ENCODE peak calls at places on chromosomes 6 and 20, in seven cellular contexts. U is AG09319, L is hepatocyte, O is lower lobe of right lung, N is pancreas, M is neural crest cell, T is cardiac muscle cell. F is an unnamed sample.

GRCh38 chr20:58344741-58345140 is 35.2 kb downstream of the RAB22A start:
- DNase-seq in U (no peak), L (no peak), O (no peak), N (no peak), M (no peak), T (peak), F (no peak)

GRCh38 chr20:14790771-14791517 is 453.5 kb upstream of the FLRT3 start:
- DNase-seq in U (no peak), L (no peak), O (no peak), N (no peak), M (no peak), T (no peak), F (no peak)

GRCh38 chr6:165656581-165657324 is 6.3 kb downstream of the PDE10A start:
- DNase-seq in U (no peak), L (no peak), O (no peak), N (no peak), M (no peak), T (no peak), F (no peak)

GRCh38 chr20:10329387-10330005 is 104.5 kb downstream of the MKKS start:
- DNase-seq in U (no peak), L (no peak), O (no peak), N (no peak), M (no peak), T (no peak), F (no peak)

GRCh38 chr20:63100926-63101699 is 94.3 kb upstream of the BHLHE23 start:
- DNase-seq in U (no peak), L (no peak), O (peak), N (no peak), M (no peak), T (no peak), F (peak)

GRCh38 chr20:25692499-25692898 is 4.2 kb downstream of the ZNF337 start:
- DNase-seq in U (no peak), L (no peak), O (no peak), N (no peak), M (no peak), T (no peak), F (no peak)

GRCh38 chr6:108633436-108633835 is 72.7 kb downstream of the FOXO3 start:
- DNase-seq in U (no peak), L (no peak), O (no peak), N (no peak), M (no peak), T (no peak), F (no peak)

GRCh38 chr6:33320315-33321181 is 3.0 kb upstream of the ZBTB22 start:
- DNase-seq in U (no peak), L (peak), O (no peak), N (peak), M (no peak), T (peak), F (no peak)

GRCh38 chr6:148799647-148800046 is 52.8 kb downstream of the UST start:
- DNase-seq in U (no peak), L (no peak), O (no peak), N (no peak), M (no peak), T (no peak), F (no peak)

GRCh38 chr6:137900815-137901214 is 33.8 kb downstream of the TNFAIP3 start:
- DNase-seq in U (no peak), L (no peak), O (no peak), N (no peak), M (no peak), T (no peak), F (no peak)

GRCh38 chr6:104940881-104941693 is 15.8 kb upstream of the LIN28B start:
- DNase-seq in U (peak), L (peak), O (peak), N (no peak), M (peak), T (peak), F (no peak)

GRCh38 chr6:42071881-42072583 is 21.7 kb downstream of the TAF8 start:
- DNase-seq in U (no peak), L (no peak), O (no peak), N (no peak), M (no peak), T (no peak), F (no peak)

DNA sequence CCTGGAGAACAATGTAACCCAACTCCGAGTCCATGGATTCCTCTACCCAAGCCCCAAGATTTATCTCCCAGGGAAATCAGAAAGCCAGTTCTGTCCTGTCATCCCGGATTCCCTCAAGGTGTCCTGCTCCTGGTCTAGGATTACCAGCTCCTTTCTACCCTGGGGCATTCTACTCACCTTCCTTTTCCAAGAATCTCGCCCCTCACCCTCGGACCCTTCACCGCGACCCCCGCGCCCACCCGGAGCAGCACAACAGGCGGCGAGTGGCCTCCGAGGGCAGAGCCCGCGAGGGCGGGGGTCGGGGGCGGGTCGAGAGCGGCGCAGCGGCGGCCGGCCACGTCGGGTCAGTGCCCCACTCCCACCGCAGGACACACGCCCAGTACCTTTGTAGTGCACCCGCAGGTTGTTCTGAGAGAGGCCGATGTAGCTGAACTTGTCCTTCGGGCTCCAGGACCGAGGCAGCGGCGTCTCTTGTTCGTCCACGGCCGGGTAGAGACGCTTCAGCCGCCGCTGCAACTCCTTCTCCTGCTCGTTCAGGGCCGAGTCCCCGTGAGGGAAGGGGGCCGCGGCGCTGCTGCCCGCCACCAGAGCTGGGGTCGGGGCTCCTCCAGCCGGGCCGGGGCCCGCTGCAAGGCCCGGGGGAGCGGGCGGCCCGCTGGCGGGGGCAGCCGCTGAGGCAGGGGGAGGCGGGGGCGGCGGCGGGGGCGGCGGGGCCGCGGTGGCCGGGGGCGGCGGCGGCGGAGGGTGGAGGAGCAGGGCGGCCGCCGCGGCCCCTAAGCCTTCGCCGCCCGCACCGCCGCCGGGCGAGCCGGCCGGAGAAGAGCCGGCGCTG is 867 bp downstream of the RANBP9 start:
- DNase-seq in U (no peak), L (peak), O (peak), N (peak), M (peak), T (no peak), F (no peak)
- TF ChIP-seq CTCF in U (no peak), L (no peak), O (no peak), N (no peak), M (no peak), T (no peak), F (no peak)

DNA sequence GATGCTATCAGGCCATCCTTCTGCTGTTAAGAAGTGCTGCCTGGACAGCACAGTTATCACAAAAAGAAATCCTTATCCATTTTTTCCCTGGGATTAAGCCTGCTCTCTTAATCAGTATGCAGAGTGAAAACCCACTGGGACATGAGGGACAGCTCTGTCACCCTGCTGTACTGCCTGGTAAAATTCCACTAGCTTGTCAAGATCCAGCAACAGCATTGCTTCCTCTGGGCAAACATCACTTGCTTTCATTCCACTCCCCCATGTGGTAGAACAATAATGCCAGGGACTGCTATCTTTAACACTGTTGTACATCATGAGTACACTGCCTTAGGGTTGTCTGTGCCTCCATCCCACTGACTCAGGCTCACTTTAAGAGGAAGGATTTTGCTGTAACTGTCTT is 331.3 kb downstream of the KIF16B start:
- DNase-seq in U (no peak), L (peak), O (no peak), N (no peak), M (no peak), T (no peak), F (no peak)
- TF ChIP-seq CTCF in U (peak), L (peak), O (no peak), N (no peak), M (peak), T (no peak), F (no peak)

GRCh38 chr6:123965894-123966293 is 162.2 kb downstream of the NKAIN2 start:
- DNase-seq in U (no peak), L (no peak), O (no peak), N (no peak), M (peak), T (peak), F (no peak)
- TF ChIP-seq CTCF in U (no peak), L (peak), O (no peak), N (no peak), M (peak), T (no peak), F (no peak)

DNA sequence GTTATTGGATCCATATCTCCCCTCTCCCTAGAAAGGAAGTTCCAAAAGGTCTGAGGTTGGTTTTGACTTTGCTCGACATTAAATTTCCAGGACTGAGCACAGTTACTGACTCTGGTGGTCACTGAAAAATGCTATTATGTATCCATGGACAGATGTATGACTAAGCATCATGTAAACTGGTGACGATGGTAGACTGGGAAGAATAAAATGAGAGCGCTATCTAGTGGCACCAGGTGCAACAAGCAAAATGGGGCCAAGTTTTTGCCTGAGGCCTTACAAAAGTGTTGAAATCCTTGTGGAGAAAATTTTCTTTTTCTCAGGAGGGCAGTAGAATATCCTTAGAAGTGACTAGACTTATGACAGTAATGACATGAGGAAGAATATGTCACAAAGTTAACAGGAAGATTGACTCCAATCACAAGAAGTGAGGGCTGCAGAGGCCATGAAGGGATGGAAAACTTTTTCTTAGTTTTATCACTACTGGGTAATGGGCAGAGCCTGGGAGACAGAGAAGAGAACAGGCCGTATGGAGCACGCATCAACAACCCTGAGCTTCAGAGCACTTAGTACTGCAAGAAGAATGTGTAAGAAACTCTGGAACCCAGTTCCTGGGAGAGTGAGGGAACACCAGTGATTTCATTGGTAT is 88.9 kb upstream of the ELOVL5 start:
- DNase-seq in U (peak), L (peak), O (no peak), N (no peak), M (peak), T (peak), F (no peak)
- TF ChIP-seq CTCF in U (peak), L (peak), O (peak), N (peak), M (peak), T (peak), F (peak)

DNA sequence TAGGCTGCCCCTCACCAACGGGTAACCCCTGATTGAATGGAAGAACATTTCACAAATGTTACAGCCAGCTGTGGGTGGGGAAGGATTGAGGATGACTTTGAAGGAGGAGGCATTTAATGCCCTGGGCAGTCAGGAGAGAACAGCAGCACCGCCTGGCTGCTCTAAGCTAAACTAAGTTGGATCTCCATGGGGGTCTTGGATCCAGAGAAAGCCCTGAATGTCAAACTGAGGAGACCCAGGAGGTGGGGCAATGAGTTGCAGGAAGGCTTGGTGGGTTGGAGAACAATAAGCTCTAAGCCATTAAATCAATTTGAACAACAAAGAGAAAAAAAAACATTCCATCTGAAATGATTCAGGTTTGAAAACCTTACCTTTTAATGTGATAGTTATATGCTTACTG is 35.4 kb downstream of the TMX4 start:
- DNase-seq in U (no peak), L (no peak), O (no peak), N (no peak), M (no peak), T (no peak), F (no peak)
- TF ChIP-seq CTCF in U (no peak), L (no peak), O (no peak), N (no peak), M (no peak), T (no peak), F (no peak)

GRCh38 chr6:143060354-143060805 is 309 bp upstream of the AIG1 start:
- DNase-seq in U (peak), L (peak), O (peak), N (peak), M (peak), T (peak), F (peak)
- TF ChIP-seq CTCF in U (peak), L (peak), O (no peak), N (no peak), M (peak), T (peak), F (peak)

GRCh38 chr6:91127752-91128151 is 540.9 kb upstream of the MAP3K7 start:
- DNase-seq in U (no peak), L (no peak), O (no peak), N (no peak), M (no peak), T (no peak), F (no peak)
- TF ChIP-seq CTCF in U (no peak), L (no peak), O (no peak), N (no peak), M (no peak), T (no peak), F (no peak)

F was measured in CD14-positive monocyte.